ENCODE peak calls at places on chromosomes 7 and 10, in four cellular contexts. Y, R, X and I are unnamed samples.

GRCh38 chr10:79038841-79039201 is 29.9 kb upstream of the ZMIZ1 start:
- DNase-seq in Y (no peak), X (no peak), R (no peak), I (peak)

GRCh38 chr7:50662059-50662689 is 97.0 kb upstream of the DDC start:
- DNase-seq in R (no peak), Y (no peak), X (peak), I (no peak)

GRCh38 chr7:154832557-154833138 is 170.3 kb downstream of the PAXIP1 start:
- DNase-seq in Y (peak), R (no peak), X (no peak), I (no peak)

GRCh38 chr7:2968176-2968575 is 75.5 kb downstream of the CARD11 start:
- DNase-seq in R (no peak), X (no peak), Y (no peak), I (no peak)

GRCh38 chr7:106865130-106866115 is at the start of gene PIK3CG:
- DNase-seq in X (peak), Y (no peak), R (no peak), I (no peak)

GRCh38 chr10:71185209-71185608 is 27.2 kb upstream of the UNC5B start:
- DNase-seq in R (no peak), Y (no peak), X (no peak), I (no peak)

GRCh38 chr7:35334511-35334910 is 80.6 kb upstream of the TBX20 start:
- DNase-seq in Y (peak), R (peak), X (no peak), I (no peak)

GRCh38 chr10:121956111-121957061 is 18.6 kb downstream of the NSMCE4A start:
- DNase-seq in Y (no peak), X (no peak), R (peak), I (peak)

GRCh38 chr7:147029935-147030334 is 913.3 kb downstream of the CNTNAP2 start:
- DNase-seq in Y (no peak), R (no peak), X (no peak), I (no peak)

DNA sequence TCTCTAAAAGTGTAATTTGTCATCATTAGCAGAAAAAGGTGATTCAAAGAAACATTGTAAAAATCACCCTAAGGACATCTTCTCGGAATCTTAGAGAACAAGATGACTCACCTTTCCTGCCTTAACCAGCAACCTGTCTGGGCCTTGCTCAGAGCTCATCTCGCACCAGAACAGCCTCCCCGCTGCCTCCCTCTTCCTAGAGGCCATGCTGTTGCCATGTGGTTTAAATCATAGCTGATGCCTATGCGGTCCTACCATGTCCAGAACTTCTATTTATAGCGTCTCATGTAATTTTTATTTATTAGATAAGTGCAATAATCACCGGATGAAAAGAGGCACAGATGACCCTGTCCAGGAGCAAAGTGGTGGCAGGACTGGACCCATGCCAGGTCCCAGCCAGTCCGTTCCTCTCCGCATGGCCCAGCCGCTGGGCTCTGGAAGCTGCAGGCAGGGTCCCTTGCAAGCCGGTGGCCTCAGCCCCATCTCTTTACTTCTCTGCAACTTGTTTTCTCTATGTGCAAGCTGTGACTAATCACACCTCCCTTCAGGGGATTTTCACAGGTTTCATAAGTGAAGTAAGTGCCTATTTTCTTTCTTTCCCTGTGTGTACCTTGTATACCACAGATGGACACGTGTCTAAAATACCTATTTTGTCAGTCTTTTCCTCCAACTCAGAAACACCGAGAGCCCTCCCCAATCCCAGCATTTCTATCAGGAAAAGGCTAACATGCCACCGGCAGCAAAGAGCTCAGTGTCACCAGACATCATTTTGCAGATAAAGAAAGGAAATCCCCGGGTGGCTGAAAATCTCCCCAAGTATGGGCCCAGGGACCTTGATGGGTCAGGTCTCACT is 27.1 kb downstream of the KLF6 start:
- DNase-seq in R (peak), X (peak), Y (no peak), I (no peak)
- TF ChIP-seq CTCF in R (no peak), X (no peak), Y (no peak), I (no peak)

GRCh38 chr7:18087031-18087686 is 59.5 kb upstream of the PRPS1L1 start:
- DNase-seq in Y (no peak), X (no peak), R (peak), I (no peak)
- H3K4me3 ChIP-seq in Y (peak), X (no peak), R (peak), I (peak)

GRCh38 chr7:4730276-4730675 is 45.1 kb upstream of the AP5Z1 start:
- DNase-seq in Y (no peak), R (no peak), X (no peak), I (no peak)

GRCh38 chr7:4730971-4731370 is 44.5 kb upstream of the AP5Z1 start:
- DNase-seq in Y (no peak), X (peak), R (no peak), I (no peak)

GRCh38 chr7:4733936-4734528 is 41.4 kb upstream of the AP5Z1 start:
- DNase-seq in X (peak), R (no peak), Y (no peak), I (peak)

GRCh38 chr7:4729266-4729665 is 46.2 kb upstream of the AP5Z1 start:
- DNase-seq in Y (no peak), X (no peak), R (no peak), I (no peak)

DNA sequence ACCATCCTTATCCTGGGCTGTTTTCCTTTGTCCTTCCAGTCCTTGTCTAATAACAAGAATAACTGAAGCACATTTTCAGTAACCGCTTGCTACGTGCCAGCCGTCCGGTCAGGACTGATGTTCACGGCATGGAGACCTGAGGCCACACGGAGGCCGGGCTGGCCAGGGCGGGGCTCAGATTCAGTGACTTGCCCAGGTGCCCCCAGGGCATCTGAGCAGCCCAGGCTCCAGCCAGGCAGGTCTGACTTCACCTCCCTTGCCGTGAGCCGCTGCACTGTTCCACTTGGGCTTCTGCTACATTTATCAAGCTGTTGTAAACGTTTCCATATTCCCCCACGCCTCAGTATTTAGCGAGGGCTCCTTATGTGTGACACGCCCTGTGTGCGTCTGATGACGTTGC is 43.6 kb upstream of the AP5Z1 start:
- DNase-seq in Y (no peak), R (no peak), X (no peak), I (no peak)
- TF ChIP-seq CTCF in Y (no peak), R (no peak), X (no peak), I (no peak)

DNA sequence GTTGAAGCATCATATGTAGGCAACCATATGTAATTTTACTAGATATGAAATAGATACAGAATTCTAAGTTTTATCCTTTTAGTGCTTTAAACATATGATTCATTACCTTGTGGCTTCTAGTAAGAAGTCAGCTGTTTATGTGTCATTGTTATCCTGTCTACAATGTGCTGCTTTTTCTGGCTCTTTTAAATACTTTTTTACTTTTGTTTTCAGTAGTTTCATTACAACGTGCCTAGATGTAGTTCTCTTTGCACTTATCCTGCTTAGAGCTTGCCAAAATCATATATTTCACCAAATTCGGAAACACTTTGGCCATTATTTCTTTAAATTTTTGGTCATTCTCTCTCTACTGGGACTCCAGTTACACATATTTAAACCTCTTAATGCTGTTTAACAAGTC is 26.4 kb downstream of the YAE1 start:
- DNase-seq in Y (no peak), R (peak), X (no peak), I (peak)
- H3K4me3 ChIP-seq in Y (no peak), R (no peak), X (no peak), I (no peak)

GRCh38 chr10:117710181-117710798 is 167.7 kb downstream of the EMX2 start:
- DNase-seq in R (no peak), Y (no peak), X (no peak), I (no peak)
- TF ChIP-seq CTCF in R (no peak), Y (no peak), X (no peak), I (no peak)

DNA sequence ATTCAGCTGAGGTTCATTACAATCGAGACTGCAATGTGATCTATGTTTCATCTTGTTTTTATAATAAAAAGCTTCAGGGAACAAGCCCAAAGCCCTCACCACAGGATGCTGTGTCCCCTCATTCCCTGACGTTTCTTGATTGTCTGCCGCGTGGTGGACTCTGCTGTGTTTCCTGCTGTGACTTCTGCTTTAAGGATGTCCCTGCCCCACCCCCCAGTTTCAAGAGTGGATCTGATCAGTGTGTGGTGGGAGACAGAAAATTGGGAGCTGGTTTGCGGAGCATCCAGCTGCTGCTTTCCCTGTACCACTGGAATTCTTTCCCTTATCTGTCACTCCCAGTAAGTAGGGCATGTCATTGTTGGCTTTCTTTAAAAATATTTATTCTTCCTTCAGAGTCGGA is 86.2 kb downstream of the CREM start:
- DNase-seq in R (no peak), Y (no peak), X (no peak), I (peak)
- H3K4me3 ChIP-seq in R (no peak), Y (no peak), X (no peak), I (no peak)

DNA sequence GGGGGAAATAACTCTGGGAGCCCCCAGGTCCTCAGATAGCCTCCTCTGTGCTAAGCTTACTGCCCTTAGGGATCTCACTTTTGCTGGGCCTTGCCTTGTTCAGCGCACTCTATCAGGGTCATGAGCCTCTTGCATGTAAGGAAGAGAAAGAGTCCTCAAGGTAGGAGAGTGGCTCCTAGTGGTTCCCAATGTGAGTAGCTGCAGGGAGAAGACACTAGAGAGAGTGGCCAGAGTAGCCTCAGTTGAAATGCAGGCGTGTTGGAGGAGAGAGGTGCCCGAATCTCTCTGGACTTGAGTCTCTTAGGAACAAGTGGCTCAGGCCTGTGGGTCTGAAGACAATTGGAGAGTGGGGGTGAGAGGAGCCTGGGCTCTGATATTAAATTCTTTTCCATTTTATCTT is 94.3 kb upstream of the SORCS3 start:
- DNase-seq in X (no peak), Y (no peak), R (no peak), I (no peak)
- TF ChIP-seq CTCF in X (no peak), Y (peak), R (no peak), I (no peak)